ENCODE peak calls at places on chromosomes 11 and 22, in ten cellular contexts. I is A549, F is lower leg skin, K is ovary, U is body of pancreas, Q is suprapubic skin, M is heart left ventricle, Y is tibial nerve, S is uterus, D is gastrocnemius medialis. A is an unnamed sample.

GRCh38 chr11:96329855-96330510 is 13.0 kb downstream of the MAML2 start:
- DNase-seq in Q (no peak), U (no peak), I (no peak), Y (no peak), S (no peak), M (no peak), F (no peak), D (no peak), K (no peak), A (no peak)

GRCh38 chr11:117538731-117539130 is 211.1 kb downstream of the CEP164 start:
- DNase-seq in K (no peak), M (no peak), Y (no peak), S (peak; percentile 57), I (no peak), F (no peak), U (no peak), Q (no peak), D (no peak), A (no peak)

GRCh38 chr11:3107608-3108182 is 50.5 kb upstream of the CARS1 start:
- DNase-seq in S (no peak), F (no peak), I (no peak), Y (no peak), D (no peak), K (peak; percentile 14), U (no peak), M (no peak), Q (peak; percentile 64), A (no peak)

GRCh38 chr11:117180661-117181585 is 2.4 kb downstream of the SIDT2 start:
- DNase-seq in Q (peak; percentile 83), K (peak; percentile 81), U (peak; percentile 92), Y (peak; percentile 81), F (peak; percentile 60), S (peak; percentile 73), M (peak; percentile 75), D (peak; percentile 46), I (peak; percentile 87), A (no peak)

GRCh38 chr11:47220401-47220821 is 5.6 kb downstream of the DDB2 start:
- DNase-seq in Y (no peak), S (no peak), U (no peak), D (no peak), Q (no peak), I (no peak), M (no peak), F (no peak), K (no peak), A (no peak)

GRCh38 chr22:37552560-37553163 is 7.6 kb upstream of the CDC42EP1 start:
- DNase-seq in F (no peak), S (peak; percentile 68), Q (no peak), D (no peak), K (peak; percentile 51), M (peak; percentile 84), Y (no peak), U (peak; percentile 39), I (no peak), A (no peak)

GRCh38 chr22:24859587-24859986 is 53.6 kb downstream of the SGSM1 start:
- DNase-seq in Q (no peak), U (no peak), D (no peak), K (no peak), Y (no peak), S (no peak), I (no peak), M (no peak), F (no peak), A (no peak)

GRCh38 chr11:95443386-95443785 is 212.4 kb upstream of the SESN3 start:
- DNase-seq in S (no peak), M (no peak), Y (no peak), Q (no peak), F (no peak), U (no peak), D (no peak), I (peak; percentile 1), K (no peak), A (no peak)

GRCh38 chr11:132312616-132313210 is 942.3 kb downstream of the NTM start:
- DNase-seq in U (no peak), K (no peak), Y (no peak), M (no peak), D (no peak), S (no peak), F (no peak), I (peak; percentile 7), Q (no peak), A (peak; percentile 17)

GRCh38 chr11:43021466-43021865 is 290.3 kb upstream of the API5 start:
- DNase-seq in Q (no peak), F (no peak), S (no peak), D (no peak), I (peak; percentile 15), Y (no peak), K (no peak), M (no peak), U (no peak), A (no peak)

GRCh38 chr22:19038728-19039447 is 83.3 kb downstream of the DGCR2 start:
- DNase-seq in M (no peak), S (no peak), I (no peak), F (no peak), U (no peak), K (no peak), Q (peak; percentile 58), Y (no peak), D (no peak), A (no peak)

GRCh38 chr11:12680246-12680939 is 6.2 kb downstream of the TEAD1 start:
- DNase-seq in U (peak; percentile 93), Q (peak; percentile 91), D (peak; percentile 72), K (peak; percentile 74), F (peak; percentile 83), I (peak; percentile 92), Y (peak; percentile 75), S (peak; percentile 81), M (peak; percentile 83), A (no peak)

DNA sequence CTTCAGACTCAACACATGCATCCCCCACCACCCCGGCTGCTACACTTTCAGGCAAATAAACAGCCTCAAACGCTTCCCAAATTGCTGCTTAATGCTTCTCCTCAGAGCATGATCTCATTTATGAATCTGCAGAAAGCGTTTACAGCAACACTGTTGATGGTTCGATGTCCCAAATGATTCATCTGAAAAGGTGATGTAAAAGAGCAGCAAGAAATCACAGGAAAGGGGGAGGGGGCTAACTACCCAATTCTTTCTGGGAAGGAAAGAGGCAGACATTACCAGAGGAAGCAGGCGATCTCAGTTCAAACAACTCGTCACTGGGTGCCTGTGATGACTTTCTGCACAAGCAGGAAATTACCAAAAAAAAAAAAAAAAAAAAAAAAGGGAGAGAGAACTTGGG is 119.5 kb downstream of the TENM4 start:
- DNase-seq in Y (no peak), K (no peak), D (no peak), U (no peak), F (no peak), Q (no peak), M (no peak), S (no peak), I (no peak), A (no peak)
- TF ChIP-seq POLR2A in Y (no peak), K (no peak), D (no peak), U (no peak), F (no peak), Q (no peak), M (no peak), S (no peak), I (no peak), A (no peak)

DNA sequence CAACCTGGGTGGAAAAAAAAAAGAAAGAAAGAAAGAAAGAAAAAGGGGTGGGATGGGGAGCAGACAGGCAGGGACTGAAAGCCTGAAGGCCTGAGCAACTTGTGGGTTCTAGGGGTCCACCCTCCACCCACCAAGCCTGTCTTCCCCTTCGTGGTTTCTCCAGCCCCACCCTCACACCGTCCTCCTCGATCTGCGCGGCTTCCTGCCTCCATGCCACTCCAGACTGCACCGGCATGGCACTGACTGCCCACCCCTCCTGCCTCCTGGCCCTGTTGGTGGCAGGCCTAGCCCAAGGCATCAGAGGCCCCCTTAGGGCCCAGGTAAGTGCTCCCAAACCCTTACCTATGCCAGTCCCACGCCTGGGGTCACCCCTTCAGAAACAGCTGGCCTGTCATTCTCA is at the start of gene CTSW:
- DNase-seq in I (no peak), Q (no peak), U (no peak), K (peak; percentile 14), Y (no peak), F (no peak), M (no peak), S (no peak), D (no peak), A (no peak)
- TF ChIP-seq POLR2A in I (no peak), Q (no peak), U (no peak), K (no peak), Y (no peak), F (no peak), M (no peak), S (no peak), D (no peak), A (no peak)

DNA sequence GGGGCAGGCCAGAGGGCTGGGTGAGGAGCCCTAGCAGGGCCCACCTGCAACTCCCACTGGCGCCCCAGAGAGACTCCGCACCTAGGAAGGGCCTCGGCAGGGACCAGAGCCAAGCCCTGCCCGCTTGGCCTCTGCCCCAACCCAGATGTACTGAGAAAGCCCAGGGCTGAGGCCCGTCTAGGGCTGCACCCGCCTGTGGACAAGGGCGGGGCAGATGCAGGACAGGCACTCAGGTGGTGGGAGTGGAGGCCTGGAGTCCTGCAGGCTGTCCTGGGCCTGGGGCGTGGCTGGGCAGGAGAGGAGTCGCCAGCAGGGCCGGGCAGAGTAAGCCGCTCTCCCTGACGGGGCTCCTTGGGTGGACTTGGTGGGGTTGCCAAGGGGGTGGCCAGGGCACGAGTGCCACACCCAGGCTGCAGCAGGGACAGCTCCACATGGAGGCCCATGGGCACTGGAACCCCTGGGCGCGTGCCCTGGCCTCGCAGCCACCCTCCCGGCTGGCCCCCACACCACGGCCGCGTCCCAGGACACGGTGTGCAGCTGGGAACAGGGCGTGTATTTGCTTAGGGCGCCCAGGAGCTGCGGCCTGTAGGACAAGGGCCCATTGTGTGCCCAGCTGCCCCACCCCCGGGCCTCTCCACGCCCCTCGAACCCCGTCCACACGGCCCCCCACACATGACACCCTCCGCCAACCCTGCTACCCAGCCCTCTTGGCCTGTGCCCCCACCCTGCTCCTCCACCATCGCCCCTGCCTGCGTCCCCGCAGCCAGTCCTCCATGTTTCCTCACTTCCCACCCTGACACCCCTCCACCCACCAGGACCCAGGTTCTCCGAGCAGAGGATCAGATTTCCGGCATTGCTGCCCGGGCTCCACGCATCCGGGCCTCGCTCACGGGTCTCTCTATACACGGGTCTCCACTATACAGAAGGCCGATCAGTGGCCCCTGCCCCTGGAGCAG is 11.3 kb upstream of the PIM3 start:
- DNase-seq in I (peak; percentile 74), M (no peak), Y (no peak), F (no peak), D (no peak), K (no peak), Q (no peak), S (no peak), U (peak; percentile 98), A (no peak)
- TF ChIP-seq POLR2A in I (no peak), M (no peak), Y (no peak), F (no peak), D (no peak), K (no peak), Q (no peak), S (peak; percentile 22), U (peak; percentile 95), A (no peak)

DNA sequence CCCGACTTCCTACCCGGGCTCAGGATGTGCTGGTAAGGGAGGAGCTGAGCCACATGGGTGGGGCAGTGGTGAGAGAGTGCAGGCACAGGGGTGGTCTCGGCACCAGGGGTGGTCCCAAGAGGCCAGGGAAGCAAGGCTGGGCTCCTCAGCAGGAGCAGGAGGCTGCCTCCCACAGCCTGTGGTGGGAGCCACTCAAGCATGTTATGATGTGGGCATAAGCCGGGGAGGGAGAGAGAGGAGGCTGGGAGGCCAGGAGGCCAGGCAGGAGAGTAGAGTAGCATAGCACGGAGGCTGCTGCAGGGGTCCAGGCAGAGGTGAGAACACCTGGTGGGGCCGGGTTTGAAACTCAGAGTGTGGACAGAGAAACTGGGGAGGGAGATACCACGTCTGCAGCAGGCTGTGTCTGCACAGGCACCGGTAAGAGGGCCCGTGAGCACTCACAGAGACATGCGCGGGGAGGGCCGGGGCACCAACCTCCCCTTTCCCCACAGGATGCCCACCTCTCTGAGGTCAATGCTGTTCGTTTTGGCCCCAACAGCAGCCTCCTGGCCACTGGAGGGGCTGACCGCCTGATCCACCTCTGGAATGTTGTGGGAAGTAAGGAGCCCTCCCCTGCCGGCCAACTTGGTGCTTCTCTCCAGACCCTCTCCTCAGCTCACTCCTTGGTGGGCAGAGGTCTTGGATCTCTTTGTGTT is 10.7 kb downstream of the ATG16L2 start:
- DNase-seq in Q (no peak), Y (no peak), U (no peak), M (no peak), S (no peak), F (no peak), I (no peak), K (no peak), D (no peak), A (no peak)
- TF ChIP-seq POLR2A in Q (no peak), Y (no peak), U (no peak), M (no peak), S (no peak), F (no peak), I (no peak), K (no peak), D (no peak), A (no peak)